ENCODE peak calls at places on chromosomes 11 and 22, in four cellular contexts. H is HCT116, I is SK-N-SH, T is K562. W is an unnamed sample.

GRCh38 chr22:40434101-40434500 is 63.7 kb downstream of the SGSM3 start:
- DNase-seq in H (no peak), I (no peak), T (no peak), W (no peak)

GRCh38 chr11:70078796-70079616 is 889 bp downstream of the ANO1 start:
- DNase-seq in H (no peak), I (peak; percentile 59), T (no peak), W (no peak)

GRCh38 chr22:50277761-50278160 is 7.6 kb upstream of the MAPK11 start:
- DNase-seq in H (no peak), I (no peak), T (no peak), W (no peak)

GRCh38 chr22:24706732-24707476 is 67.6 kb downstream of the PIWIL3 start:
- DNase-seq in H (no peak), I (no peak), T (no peak), W (no peak)

GRCh38 chr11:80595011-80595410 is 1154.2 kb upstream of the TENM4 start:
- DNase-seq in H (no peak), I (no peak), T (no peak), W (no peak)

GRCh38 chr11:64719406-64719805 is 3.6 kb downstream of the NRXN2 start:
- DNase-seq in H (no peak), I (no peak), T (no peak), W (no peak)

GRCh38 chr11:94504689-94505293 is 7.5 kb upstream of the C11orf97 start:
- DNase-seq in H (peak; percentile 51), I (peak; percentile 52), T (peak; percentile 40), W (no peak)

GRCh38 chr22:36156515-36157419 is 3.8 kb downstream of the APOL3 start:
- DNase-seq in H (no peak), I (no peak), T (peak; percentile 29), W (no peak)

GRCh38 chr11:65381721-65382035 is 768 bp downstream of the SLC25A45 start:
- DNase-seq in H (peak; percentile 65), I (no peak), T (no peak), W (peak; percentile 62)

GRCh38 chr11:102986815-102987214 is 31.3 kb upstream of the MMP13 start:
- DNase-seq in H (no peak), I (no peak), T (no peak), W (no peak)

GRCh38 chr11:45537617-45538016 is 127.8 kb downstream of the CHST1 start:
- DNase-seq in H (no peak), I (no peak), T (no peak), W (no peak)

GRCh38 chr11:13278620-13279486 is 1.3 kb downstream of the BMAL1 start:
- DNase-seq in H (no peak), I (peak; percentile 59), T (no peak), W (no peak)

GRCh38 chr11:27209562-27210005 is 153.4 kb downstream of the CCDC34 start:
- DNase-seq in H (peak; percentile 40), I (no peak), T (peak; percentile 76), W (no peak)

GRCh38 chr11:41237386-41237785 is 222.1 kb downstream of the LRRC4C start:
- DNase-seq in H (no peak), I (no peak), T (no peak), W (no peak)
- TF ChIP-seq REST in H (no peak), I (no peak), T (no peak), W (no peak)

GRCh38 chr11:9756461-9756860 is 92.6 kb downstream of the SWAP70 start:
- DNase-seq in H (no peak), I (no peak), T (no peak), W (no peak)

GRCh38 chr11:9759519-9760179 is 95.8 kb downstream of the SWAP70 start:
- DNase-seq in H (peak; percentile 96), I (peak; percentile 47), T (peak; percentile 69), W (peak; percentile 92)

GRCh38 chr11:9758676-9759518 is 95.0 kb downstream of the SWAP70 start:
- DNase-seq in H (peak; percentile 24), I (peak; percentile 92), T (peak; percentile 78), W (peak; percentile 75)

GRCh38 chr11:9756878-9757277 is 93.0 kb downstream of the SWAP70 start:
- DNase-seq in H (no peak), I (no peak), T (no peak), W (no peak)

GRCh38 chr11:9757809-9758675 is 94.2 kb downstream of the SWAP70 start:
- DNase-seq in H (peak; percentile 42), I (peak; percentile 99), T (peak; percentile 99), W (peak; percentile 76)
- TF ChIP-seq POLR2AphosphoS5 in H (peak; percentile 65), I (peak; percentile 59), T (no peak), W (peak; percentile 88)

GRCh38 chr22:34493471-34493870 is 572.5 kb upstream of the ISX start:
- DNase-seq in H (no peak), I (no peak), T (no peak), W (no peak)

GRCh38 chr22:34489861-34490260 is 569.6 kb upstream of the LARGE1 start:
- DNase-seq in H (no peak), I (no peak), T (no peak), W (no peak)

GRCh38 chr22:34490911-34491310 is 570.6 kb upstream of the LARGE1 start:
- DNase-seq in H (no peak), I (no peak), T (no peak), W (no peak)
- H3K4me3 ChIP-seq in H (no peak overlapping the region), I (no peak overlapping the region), T (no peak overlapping the region), W (no peak overlapping the region)

GRCh38 chr22:27022741-27023373 is 365.5 kb downstream of the MIAT start:
- DNase-seq in H (no peak), I (no peak), T (no peak), W (no peak)

GRCh38 chr22:27024982-27025381 is 367.6 kb downstream of the MIAT start:
- DNase-seq in H (no peak), I (no peak), T (no peak), W (no peak)

GRCh38 chr22:27029584-27030130 is 372.3 kb downstream of the MIAT start:
- DNase-seq in H (no peak), I (no peak), T (no peak), W (no peak)

GRCh38 chr22:27032121-27032761 is 374.9 kb downstream of the MIAT start:
- DNase-seq in H (no peak), I (peak; percentile 85), T (peak; percentile 5), W (no peak)

GRCh38 chr22:27028093-27028492 is 370.7 kb downstream of the MIAT start:
- DNase-seq in H (no peak), I (no peak), T (no peak), W (no peak)
- TF ChIP-seq REST in H (no peak), I (peak; percentile 55), T (no peak), W (peak; percentile 69)

W was measured in HL-60.